ENCODE peak calls at places on chromosomes 12 and 14, in six cellular contexts. F is cardiac fibroblast, M is glutamatergic neuron, C is NCI-H1092 treated with DMSO at 0.1 percent for 48 hours, T is D721Med, Y is amygdala. O is an unnamed sample.

GRCh38 chr12:11853126-11853525 is 203.7 kb downstream of the ETV6 start:
- DNase-seq in F (no peak), M (no peak), C (peak), T (no peak), Y (no peak), O (peak)

GRCh38 chr12:44677724-44678123 is 198.4 kb downstream of the NELL2 start:
- DNase-seq in F (no peak), M (no peak), C (no peak), T (no peak), Y (no peak), O (no peak)

GRCh38 chr12:120678572-120678971 is 8.4 kb upstream of the MLEC start:
- DNase-seq in F (no peak), M (no peak), C (no peak), T (no peak), Y (no peak), O (no peak)

GRCh38 chr14:37899365-37899764 is 303.9 kb downstream of the TTC6 start:
- DNase-seq in F (no peak), M (peak), C (no peak), T (no peak), Y (no peak), O (peak)

GRCh38 chr12:132419612-132420237 is 70.2 kb upstream of the FBRSL1 start:
- DNase-seq in F (no peak), M (no peak), C (no peak), T (no peak), Y (no peak), O (no peak)

GRCh38 chr14:20610002-20610765 is 19.0 kb upstream of the RNASE12 start:
- DNase-seq in F (peak), M (peak), C (peak), T (no peak), Y (peak), O (peak)

GRCh38 chr14:52079239-52079956 is 10.5 kb upstream of the NID2 start:
- DNase-seq in F (no peak), M (no peak), C (no peak), T (no peak), Y (no peak), O (no peak)

GRCh38 chr12:2035421-2036080 is 17.2 kb upstream of the CACNA1C start:
- DNase-seq in F (no peak), M (no peak), C (no peak), T (no peak), Y (no peak), O (no peak)

GRCh38 chr12:65810036-65810435 is 14.2 kb upstream of the HMGA2 start:
- DNase-seq in F (no peak), M (no peak), C (no peak), T (no peak), Y (no peak), O (no peak)

GRCh38 chr12:110449799-110450497 is at the start of gene ARPC3:
- DNase-seq in F (peak), M (peak), C (peak), T (peak), Y (peak), O (peak)

GRCh38 chr12:9064815-9065606 is 50.7 kb downstream of the A2M start:
- DNase-seq in F (peak), M (peak), C (no peak), T (no peak), Y (peak), O (peak)

GRCh38 chr12:52059582-52060497 is 8.6 kb downstream of the NR4A1 start:
- DNase-seq in F (peak), M (no peak), C (no peak), T (no peak), Y (no peak), O (no peak)

GRCh38 chr12:95215925-95216324 is 1.3 kb downstream of the FGD6 start:
- DNase-seq in F (peak), M (no peak), C (no peak), T (no peak), Y (no peak), O (peak)

GRCh38 chr12:75959060-75959459 is 72.5 kb downstream of the PHLDA1 start:
- DNase-seq in F (no peak), M (no peak), C (no peak), T (no peak), Y (no peak), O (peak)

GRCh38 chr12:19410211-19410610 is 29.1 kb upstream of the AEBP2 start:
- DNase-seq in F (no peak), M (no peak), C (peak), T (no peak), Y (no peak), O (peak)

GRCh38 chr14:90820958-90821357 is 4.7 kb upstream of the TTC7B start:
- DNase-seq in F (no peak), M (no peak), C (no peak), T (no peak), Y (peak), O (peak)

GRCh38 chr12:12922978-12923377 is 29.0 kb downstream of the GPRC5D start:
- DNase-seq in F (no peak), M (no peak), C (no peak), T (no peak), Y (no peak), O (no peak)

GRCh38 chr12:11687538-11687937 is 38.1 kb downstream of the ETV6 start:
- DNase-seq in F (peak), M (no peak), C (no peak), T (no peak), Y (no peak), O (no peak)

GRCh38 chr12:32249701-32250270 is 143.1 kb downstream of the BICD1 start:
- DNase-seq in F (no peak), M (no peak), C (no peak), T (no peak), Y (no peak), O (no peak)

GRCh38 chr12:81417056-81417455 is 339.2 kb downstream of the ACSS3 start:
- DNase-seq in F (no peak), M (no peak), C (no peak), T (no peak), Y (no peak), O (peak)

GRCh38 chr12:28024231-28024995 is 51.9 kb upstream of the PTHLH start:
- DNase-seq in F (peak), M (no peak), C (no peak), T (no peak), Y (no peak), O (no peak)